ENCODE peak calls at places on chromosomes 16 and 17, in seven cellular contexts. One of them, this sample, is unnamed.
A peak's percentile ranks its signal among the peaks of the same experiment; 100 is the strongest.

GRCh38 chr17:44467108-44467507 is 36.1 kb downstream of the GPATCH8 start:
- DNase-seq in nephron progenitor cell: no peak
- DNase-seq in omental fat pad: no peak
- DNase-seq in retinal pigment epithelial cell: no peak
- DNase-seq in A549: no peak
- DNase-seq in CD8-positive, alpha-beta T cell: no peak
- DNase-seq in AG04450: no peak
- DNase-seq in this sample: no peak

GRCh38 chr16:87487361-87487924 is 5.4 kb downstream of the ZCCHC14 start:
- DNase-seq in omental fat pad: no peak
- DNase-seq in nephron progenitor cell: no peak
- DNase-seq in retinal pigment epithelial cell: no peak
- DNase-seq in A549: no peak
- DNase-seq in AG04450: no peak
- DNase-seq in CD8-positive, alpha-beta T cell: no peak
- DNase-seq in this sample: no peak

GRCh38 chr17:34275881-34276280 is 5.9 kb downstream of the CCL7 start:
- DNase-seq in AG04450: peak; percentile 95
- DNase-seq in retinal pigment epithelial cell: no peak
- DNase-seq in CD8-positive, alpha-beta T cell: no peak
- DNase-seq in nephron progenitor cell: no peak
- DNase-seq in A549: no peak
- DNase-seq in omental fat pad: no peak
- DNase-seq in this sample: no peak

GRCh38 chr16:25692307-25692706 is 548 bp downstream of the HS3ST4 start:
- DNase-seq in retinal pigment epithelial cell: no peak
- DNase-seq in A549: no peak
- DNase-seq in omental fat pad: no peak
- DNase-seq in CD8-positive, alpha-beta T cell: no peak
- DNase-seq in nephron progenitor cell: peak; percentile 59
- DNase-seq in AG04450: no peak
- DNase-seq in this sample: peak; percentile 18

GRCh38 chr17:12402963-12403622 is 262.6 kb upstream of the MYOCD start:
- DNase-seq in omental fat pad: no peak
- DNase-seq in A549: peak; percentile 52
- DNase-seq in nephron progenitor cell: no peak
- DNase-seq in retinal pigment epithelial cell: no peak
- DNase-seq in AG04450: peak; percentile 84
- DNase-seq in CD8-positive, alpha-beta T cell: no peak
- DNase-seq in this sample: no peak

GRCh38 chr17:64061157-64061898 is 40.9 kb upstream of the ICAM2 start:
- DNase-seq in CD8-positive, alpha-beta T cell: no peak
- DNase-seq in retinal pigment epithelial cell: no peak
- DNase-seq in A549: no peak
- DNase-seq in nephron progenitor cell: no peak
- DNase-seq in omental fat pad: no peak
- DNase-seq in AG04450: no peak
- DNase-seq in this sample: no peak

GRCh38 chr17:81337449-81337848 is 42.3 kb upstream of the SLC38A10 start:
- DNase-seq in retinal pigment epithelial cell: no peak
- DNase-seq in omental fat pad: no peak
- DNase-seq in nephron progenitor cell: no peak
- DNase-seq in A549: peak; percentile 76
- DNase-seq in CD8-positive, alpha-beta T cell: no peak
- DNase-seq in AG04450: no peak
- DNase-seq in this sample: no peak

GRCh38 chr17:4509402-4509801 is 10.7 kb downstream of the SPNS2 start:
- DNase-seq in omental fat pad: no peak
- DNase-seq in CD8-positive, alpha-beta T cell: peak; percentile 26
- DNase-seq in AG04450: no peak
- DNase-seq in A549: no peak
- DNase-seq in retinal pigment epithelial cell: no peak
- DNase-seq in nephron progenitor cell: no peak
- DNase-seq in this sample: no peak

GRCh38 chr16:55324491-55325447 is 766 bp downstream of the IRX6 start:
- DNase-seq in omental fat pad: no peak
- DNase-seq in A549: no peak
- DNase-seq in CD8-positive, alpha-beta T cell: no peak
- DNase-seq in retinal pigment epithelial cell: no peak
- DNase-seq in nephron progenitor cell: peak; percentile 50
- DNase-seq in AG04450: no peak
- DNase-seq in this sample: peak; percentile 40

GRCh38 chr16:12706628-12707027 is 97.1 kb downstream of the CPPED1 start:
- DNase-seq in nephron progenitor cell: no peak
- DNase-seq in omental fat pad: no peak
- DNase-seq in A549: no peak
- DNase-seq in retinal pigment epithelial cell: no peak
- DNase-seq in AG04450: no peak
- DNase-seq in CD8-positive, alpha-beta T cell: no peak
- DNase-seq in this sample: no peak

GRCh38 chr17:30605027-30605426 is 127.8 kb downstream of the GOSR1 start:
- DNase-seq in nephron progenitor cell: no peak
- DNase-seq in CD8-positive, alpha-beta T cell: no peak
- DNase-seq in AG04450: no peak
- DNase-seq in A549: no peak
- DNase-seq in omental fat pad: no peak
- DNase-seq in retinal pigment epithelial cell: no peak
- DNase-seq in this sample: no peak

GRCh38 chr16:68275611-68276191 is 11.4 kb downstream of the SLC7A6 start:
- DNase-seq in nephron progenitor cell: no peak
- DNase-seq in omental fat pad: no peak
- DNase-seq in retinal pigment epithelial cell: no peak
- DNase-seq in CD8-positive, alpha-beta T cell: peak; percentile 59
- DNase-seq in A549: no peak
- DNase-seq in AG04450: no peak
- DNase-seq in this sample: no peak

GRCh38 chr17:27379863-27380533 is 76.2 kb upstream of the KSR1 start:
- DNase-seq in retinal pigment epithelial cell: no peak
- DNase-seq in A549: no peak
- DNase-seq in CD8-positive, alpha-beta T cell: no peak
- DNase-seq in omental fat pad: no peak
- DNase-seq in AG04450: no peak
- DNase-seq in nephron progenitor cell: no peak
- DNase-seq in this sample: no peak

GRCh38 chr17:72151565-72152391 is 31.0 kb downstream of the SOX9 start:
- DNase-seq in retinal pigment epithelial cell: peak; percentile 75
- DNase-seq in nephron progenitor cell: no peak
- DNase-seq in CD8-positive, alpha-beta T cell: no peak
- DNase-seq in AG04450: no peak
- DNase-seq in A549: peak; percentile 99
- DNase-seq in omental fat pad: no peak
- DNase-seq in this sample: no peak

DNA sequence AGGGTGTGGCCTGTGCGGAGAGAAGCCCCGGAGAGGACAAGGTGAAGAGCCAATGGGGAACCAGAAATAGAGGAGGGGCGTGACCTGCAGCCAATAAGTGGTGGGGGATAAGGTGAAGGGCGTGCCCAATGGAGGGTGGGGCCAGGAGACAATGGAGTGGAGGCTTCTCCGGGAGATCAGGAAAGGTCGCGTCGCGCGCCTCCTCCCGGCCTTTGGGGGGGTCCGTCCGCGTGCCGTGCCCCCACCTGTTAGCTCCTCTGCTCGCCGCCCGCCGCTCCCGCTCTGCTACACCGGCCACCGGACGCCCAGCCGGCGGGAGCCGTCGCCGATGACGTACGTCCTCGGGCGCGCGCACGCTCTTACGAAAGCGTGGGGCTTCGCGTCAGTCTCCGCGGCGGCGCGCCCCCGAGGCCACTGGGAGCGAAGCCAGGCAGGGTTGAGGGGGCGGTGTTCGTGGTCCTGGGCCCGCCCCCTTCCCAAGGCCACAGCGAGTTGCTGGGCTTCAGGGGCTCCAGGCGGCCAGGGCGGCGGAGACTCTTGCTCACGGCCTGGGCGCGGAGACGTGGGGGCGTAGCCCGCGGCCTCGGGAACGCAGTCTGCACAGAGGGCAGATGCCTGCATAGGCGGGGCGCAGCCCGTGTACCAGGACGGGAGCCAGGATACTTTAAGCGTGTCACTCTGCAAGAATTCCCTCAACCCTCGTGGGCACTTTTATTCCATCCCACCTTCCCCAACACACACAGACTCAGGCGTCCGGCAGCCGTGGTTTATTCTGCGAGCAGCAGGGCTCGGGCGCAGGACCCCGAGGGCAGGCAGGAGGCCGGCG is at the start of gene MATCAP1:
- DNase-seq in retinal pigment epithelial cell: peak; percentile 94
- DNase-seq in CD8-positive, alpha-beta T cell: peak; percentile 90
- DNase-seq in A549: peak; percentile 99
- DNase-seq in omental fat pad: peak; percentile 83
- DNase-seq in AG04450: peak; percentile 90
- DNase-seq in nephron progenitor cell: peak; percentile 96
- DNase-seq in this sample: peak; percentile 92
- TF ChIP-seq CTCF in retinal pigment epithelial cell: no peak
- TF ChIP-seq CTCF in CD8-positive, alpha-beta T cell: no peak
- TF ChIP-seq CTCF in A549: no peak
- TF ChIP-seq CTCF in omental fat pad: no peak
- TF ChIP-seq CTCF in AG04450: no peak
- TF ChIP-seq CTCF in nephron progenitor cell: no peak
- TF ChIP-seq CTCF in this sample: no peak

DNA sequence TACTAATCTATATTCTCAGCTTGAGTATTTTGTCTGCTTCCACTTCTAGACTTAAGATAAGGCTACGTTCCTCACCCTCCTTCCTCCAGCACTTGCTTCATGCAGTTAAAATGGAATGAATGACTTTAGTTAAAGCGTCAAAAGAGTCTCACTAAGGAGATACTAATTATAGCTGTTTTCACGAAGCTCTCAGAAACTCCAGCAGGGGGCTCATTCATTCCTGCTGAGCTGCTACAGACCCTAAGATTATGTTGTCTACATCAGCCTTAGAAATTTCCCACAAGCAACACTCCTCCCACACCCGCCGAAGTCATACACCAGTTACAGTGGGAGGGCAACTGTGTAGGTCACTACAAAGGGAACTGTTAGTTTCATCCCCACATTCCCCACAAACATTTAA is 57.0 kb upstream of the KIFC3 start:
- DNase-seq in retinal pigment epithelial cell: no peak
- DNase-seq in CD8-positive, alpha-beta T cell: no peak
- DNase-seq in omental fat pad: no peak
- DNase-seq in nephron progenitor cell: no peak
- DNase-seq in AG04450: no peak
- DNase-seq in A549: peak; percentile 77
- DNase-seq in this sample: peak; percentile 31
- TF ChIP-seq CTCF in retinal pigment epithelial cell: peak; percentile 57
- TF ChIP-seq CTCF in CD8-positive, alpha-beta T cell: no peak
- TF ChIP-seq CTCF in omental fat pad: no peak
- TF ChIP-seq CTCF in nephron progenitor cell: peak; percentile 26
- TF ChIP-seq CTCF in AG04450: peak; percentile 40
- TF ChIP-seq CTCF in A549: peak; percentile 55
- TF ChIP-seq CTCF in this sample: peak; percentile 11

GRCh38 chr17:51860934-51861561 is 297.5 kb downstream of the CA10 start:
- DNase-seq in nephron progenitor cell: peak; percentile 69
- DNase-seq in omental fat pad: no peak
- DNase-seq in A549: peak; percentile 7
- DNase-seq in retinal pigment epithelial cell: no peak
- DNase-seq in CD8-positive, alpha-beta T cell: no peak
- DNase-seq in AG04450: no peak
- DNase-seq in this sample: peak; percentile 75
- TF ChIP-seq CTCF in nephron progenitor cell: peak; percentile 79
- TF ChIP-seq CTCF in omental fat pad: no peak
- TF ChIP-seq CTCF in A549: peak; percentile 48
- TF ChIP-seq CTCF in retinal pigment epithelial cell: peak; percentile 34
- TF ChIP-seq CTCF in CD8-positive, alpha-beta T cell: no peak
- TF ChIP-seq CTCF in AG04450: no peak
- TF ChIP-seq CTCF in this sample: peak; percentile 69

GRCh38 chr16:79876332-79876730 is 275.8 kb upstream of the MAF start:
- DNase-seq in nephron progenitor cell: no peak
- DNase-seq in AG04450: no peak
- DNase-seq in CD8-positive, alpha-beta T cell: no peak
- DNase-seq in A549: no peak
- DNase-seq in omental fat pad: no peak
- DNase-seq in retinal pigment epithelial cell: no peak
- DNase-seq in this sample: no peak

GRCh38 chr16:79870016-79870886 is 269.7 kb upstream of the MAF start:
- DNase-seq in omental fat pad: no peak
- DNase-seq in retinal pigment epithelial cell: no peak
- DNase-seq in A549: no peak
- DNase-seq in CD8-positive, alpha-beta T cell: no peak
- DNase-seq in AG04450: no peak
- DNase-seq in nephron progenitor cell: no peak
- DNase-seq in this sample: no peak

GRCh38 chr16:79871906-79872305 is 271.4 kb upstream of the MAF start:
- DNase-seq in nephron progenitor cell: no peak
- DNase-seq in A549: no peak
- DNase-seq in CD8-positive, alpha-beta T cell: no peak
- DNase-seq in AG04450: no peak
- DNase-seq in retinal pigment epithelial cell: no peak
- DNase-seq in omental fat pad: no peak
- DNase-seq in this sample: no peak

GRCh38 chr16:79873825-79874224 is 273.3 kb upstream of the MAF start:
- DNase-seq in A549: no peak
- DNase-seq in omental fat pad: no peak
- DNase-seq in CD8-positive, alpha-beta T cell: no peak
- DNase-seq in nephron progenitor cell: no peak
- DNase-seq in AG04450: no peak
- DNase-seq in retinal pigment epithelial cell: no peak
- DNase-seq in this sample: no peak

GRCh38 chr16:79874391-79874790 is 273.9 kb upstream of the MAF start:
- DNase-seq in A549: no peak
- DNase-seq in nephron progenitor cell: no peak
- DNase-seq in retinal pigment epithelial cell: no peak
- DNase-seq in CD8-positive, alpha-beta T cell: no peak
- DNase-seq in omental fat pad: no peak
- DNase-seq in AG04450: no peak
- DNase-seq in this sample: no peak
- TF ChIP-seq CTCF in A549: no peak
- TF ChIP-seq CTCF in nephron progenitor cell: no peak
- TF ChIP-seq CTCF in retinal pigment epithelial cell: no peak
- TF ChIP-seq CTCF in CD8-positive, alpha-beta T cell: no peak
- TF ChIP-seq CTCF in omental fat pad: no peak
- TF ChIP-seq CTCF in AG04450: no peak
- TF ChIP-seq CTCF in this sample: no peak

GRCh38 chr16:52709286-52709685 is 162.3 kb upstream of the TOX3 start:
- DNase-seq in AG04450: no peak
- DNase-seq in nephron progenitor cell: no peak
- DNase-seq in CD8-positive, alpha-beta T cell: no peak
- DNase-seq in A549: no peak
- DNase-seq in omental fat pad: no peak
- DNase-seq in retinal pigment epithelial cell: no peak
- DNase-seq in this sample: no peak
- TF ChIP-seq CTCF in AG04450: no peak
- TF ChIP-seq CTCF in nephron progenitor cell: no peak
- TF ChIP-seq CTCF in CD8-positive, alpha-beta T cell: no peak
- TF ChIP-seq CTCF in A549: no peak
- TF ChIP-seq CTCF in omental fat pad: no peak
- TF ChIP-seq CTCF in retinal pigment epithelial cell: no peak
- TF ChIP-seq CTCF in this sample: no peak

This sample was measured in endothelial cell.